ENCODE peak calls at places on chromosomes 5 and 9, in five cellular contexts. E is stimulated activated CD8-positive, alpha-beta memory T cell treated with anti-CD3 and anti-CD28 coated beads, Interleukin-2, amount 100 ng/mL, for 48 hours; F is cardiac fibroblast; I is kidney glomerular epithelial cell; W is HFFc6. G is an unnamed sample.

GRCh38 chr5:15927710-15928380 is 251.7 kb downstream of the MARCHF11 start:
- DNase-seq in F (no peak), W (no peak), E (no peak), I (no peak), G (no peak)

GRCh38 chr5:116313366-116313765 is 228.5 kb downstream of the COMMD10 start:
- DNase-seq in I (no peak), E (no peak), W (no peak), F (no peak), G (no peak)

GRCh38 chr5:177509361-177509951 is at the start of gene DOK3:
- DNase-seq in I (no peak), W (no peak), E (no peak), F (no peak), G (no peak)

GRCh38 chr5:54522080-54522479 is 4.5 kb downstream of the SNX18 start:
- DNase-seq in I (no peak), W (no peak), E (no peak), F (peak), G (no peak)

GRCh38 chr9:93896496-93897033 is 58.6 kb downstream of the BARX1 start:
- DNase-seq in F (no peak), I (no peak), W (no peak), E (no peak), G (no peak)

GRCh38 chr5:40834391-40834848 is 602 bp downstream of the RPL37 start:
- DNase-seq in I (no peak), E (no peak), W (no peak), F (peak), G (peak)

GRCh38 chr9:122367779-122368460 is 2.9 kb upstream of the PTGS1 start:
- DNase-seq in E (no peak), W (no peak), I (no peak), F (no peak), G (no peak)

GRCh38 chr9:113309204-113309813 is 6.1 kb upstream of the RNF183 start:
- DNase-seq in W (peak), E (no peak), F (peak), I (peak), G (peak)

GRCh38 chr5:169980418-169981053 is at the start of gene INSYN2B:
- DNase-seq in E (peak), F (peak), W (peak), I (peak), G (peak)

GRCh38 chr9:130432796-130433167 is 12.0 kb upstream of the ASS1 start:
- DNase-seq in F (no peak), W (no peak), E (no peak), I (no peak), G (no peak)

GRCh38 chr9:137945581-137945980 is 68.0 kb downstream of the CACNA1B start:
- DNase-seq in W (no peak), F (peak), E (no peak), I (no peak), G (no peak)

GRCh38 chr9:73074176-73074708 is 77.4 kb upstream of the ANXA1 start:
- DNase-seq in E (no peak), F (peak), I (no peak), W (peak), G (peak)

GRCh38 chr9:36336511-36336910 is 63.6 kb downstream of the RNF38 start:
- DNase-seq in I (no peak), F (peak), E (no peak), W (no peak), G (no peak)

GRCh38 chr5:41794478-41794877 is 75.7 kb downstream of the OXCT1 start:
- DNase-seq in F (peak), I (peak), W (peak), E (no peak), G (peak)

GRCh38 chr9:136860529-136860928 is 5.6 kb downstream of the EDF1 start:
- DNase-seq in I (no peak), W (no peak), E (no peak), F (no peak), G (no peak)

GRCh38 chr5:140286424-140286823 is 16.5 kb downstream of the PFDN1 start:
- DNase-seq in E (no peak), F (no peak), I (no peak), W (no peak), G (no peak)

GRCh38 chr5:168681556-168682183 is 102.5 kb upstream of the PANK3 start:
- DNase-seq in I (no peak), F (peak), W (no peak), E (no peak), G (peak)

GRCh38 chr5:141430332-141431113 is at the start of gene PCDHGA12:
- DNase-seq in F (peak), W (peak), I (no peak), E (no peak), G (peak)

GRCh38 chr9:101421653-101422065 is 13.9 kb downstream of the ALDOB start:
- DNase-seq in F (peak), I (no peak), W (no peak), E (no peak), G (no peak)

GRCh38 chr5:45695011-45695667 is 1.0 kb downstream of the HCN1 start:
- DNase-seq in E (no peak), I (no peak), W (no peak), F (no peak), G (no peak)

GRCh38 chr5:115850771-115851416 is 9.2 kb downstream of the AP3S1 start:
- DNase-seq in E (no peak), I (peak), W (peak), F (peak), G (peak)

GRCh38 chr9:113131689-113132151 is 19.1 kb upstream of the SLC31A2 start:
- DNase-seq in I (peak), F (peak), W (peak), E (no peak), G (peak)

GRCh38 chr9:91681461-91682305 is 258.1 kb upstream of the NFIL3 start:
- DNase-seq in E (peak), W (peak), F (peak), I (peak), G (peak)

G was measured in renal cortical epithelial cell.